ENCODE peak calls at places on chromosomes 1 and 21, in five cellular contexts. R is H1, C is K562, H is GM12878, V is HepG2. Q is an unnamed sample.

GRCh38 chr1:37308571-37308960 is 165.8 kb upstream of the ZC3H12A start:
- DNase-seq in H (no peak), C (peak), R (no peak), V (no peak), Q (no peak)

GRCh38 chr1:234893725-234894630 is 234.7 kb downstream of the TOMM20 start:
- DNase-seq in H (no peak), V (peak), C (peak), R (no peak), Q (no peak)

GRCh38 chr1:208309771-208310170 is 65.6 kb upstream of the PLXNA2 start:
- DNase-seq in C (no peak), H (no peak), R (no peak), V (no peak), Q (no peak)

GRCh38 chr1:150869683-150870082 is 6.7 kb downstream of the ARNT start:
- DNase-seq in R (no peak), C (no peak), V (no peak), H (no peak), Q (no peak)

GRCh38 chr1:230314142-230314470 is 112.0 kb downstream of the PGBD5 start:
- DNase-seq in C (no peak), H (no peak), R (no peak), V (no peak), Q (no peak)

GRCh38 chr21:37281993-37282392 is 14.9 kb upstream of the VPS26C start:
- DNase-seq in R (no peak), H (no peak), C (no peak), V (no peak), Q (no peak)

GRCh38 chr1:50425376-50426107 is 2.3 kb upstream of the DMRTA2 start:
- DNase-seq in R (peak), C (no peak), V (no peak), H (no peak), Q (no peak)

GRCh38 chr21:42760977-42761751 is 107.7 kb downstream of the PDE9A start:
- DNase-seq in C (no peak), V (peak), R (no peak), H (no peak), Q (no peak)

GRCh38 chr1:20871419-20871818 is 84.3 kb upstream of the HP1BP3 start:
- DNase-seq in V (no peak), R (no peak), H (no peak), C (no peak), Q (no peak)

GRCh38 chr1:26724938-26725337 is 29.1 kb downstream of the ARID1A start:
- DNase-seq in C (no peak), V (no peak), H (no peak), R (no peak), Q (no peak)

GRCh38 chr1:78491311-78492071 is 717 bp downstream of the PTGFR start:
- DNase-seq in V (no peak), C (no peak), R (peak), H (no peak), Q (no peak)

GRCh38 chr1:17635811-17636210 is 96.3 kb downstream of the ARHGEF10L start:
- DNase-seq in V (no peak), C (no peak), H (no peak), R (no peak), Q (no peak)

GRCh38 chr1:43651188-43651587 is 1.2 kb downstream of the KDM4A start:
- DNase-seq in V (no peak), R (no peak), H (no peak), C (peak), Q (no peak)

GRCh38 chr1:11132571-11133293 is 33.1 kb upstream of the EXOSC10 start:
- DNase-seq in V (no peak), H (no peak), C (no peak), R (no peak), Q (no peak)

GRCh38 chr1:79792212-79792575 is 785.7 kb upstream of the ADGRL4 start:
- DNase-seq in R (no peak), H (no peak), V (no peak), C (no peak), Q (no peak)

GRCh38 chr1:244276646-244277045 is 175.1 kb downstream of the ADSS2 start:
- DNase-seq in R (no peak), V (no peak), C (no peak), H (no peak), Q (no peak)

GRCh38 chr1:168772428-168772827 is 43.4 kb upstream of the DPT start:
- DNase-seq in H (no peak), V (no peak), C (no peak), R (no peak), Q (no peak)

GRCh38 chr1:167860231-167860923 is 53.6 kb downstream of the ADCY10 start:
- DNase-seq in H (no peak), C (no peak), R (no peak), V (no peak), Q (no peak)

GRCh38 chr21:41703857-41704501 is 62.9 kb downstream of the RIPK4 start:
- DNase-seq in R (no peak), C (no peak), V (no peak), H (no peak), Q (no peak)

GRCh38 chr1:64956733-64957441 is 9.5 kb downstream of the JAK1 start:
- DNase-seq in V (no peak), C (peak), H (peak), R (no peak), Q (no peak)

GRCh38 chr1:10897981-10898728 is 101.7 kb upstream of the CASZ1 start:
- DNase-seq in C (no peak), R (no peak), H (no peak), V (no peak), Q (no peak)

GRCh38 chr1:186531561-186532165 is 70.7 kb upstream of the PDC start:
- DNase-seq in H (no peak), C (no peak), V (no peak), R (no peak), Q (no peak)

GRCh38 chr21:41638201-41638790 is 128.6 kb downstream of the RIPK4 start:
- DNase-seq in V (no peak), C (no peak), R (no peak), H (no peak), Q (no peak)

GRCh38 chr1:66346873-66347272 is 187.1 kb upstream of the SGIP1 start:
- DNase-seq in H (no peak), V (no peak), R (no peak), C (no peak), Q (no peak)

GRCh38 chr1:7338439-7338838 is 432.7 kb upstream of the VAMP3 start:
- DNase-seq in H (no peak), V (no peak), C (no peak), R (no peak), Q (no peak)

GRCh38 chr1:227167276-227167829 is 150.9 kb downstream of the CDC42BPA start:
- DNase-seq in V (no peak), C (no peak), H (no peak), R (no peak), Q (no peak)

GRCh38 chr1:100362821-100363466 is 10.6 kb downstream of the CDC14A start:
- DNase-seq in H (no peak), C (peak), V (no peak), R (no peak), Q (no peak)

GRCh38 chr1:93999806-94000205 is 90.6 kb upstream of the GCLM start:
- DNase-seq in V (no peak), C (no peak), H (no peak), R (no peak), Q (no peak)

GRCh38 chr21:42309753-42310213 is 5.4 kb downstream of the TFF3 start:
- DNase-seq in C (peak), V (no peak), R (peak), H (no peak), Q (peak)

GRCh38 chr1:208775841-208776240 is 531.7 kb upstream of the PLXNA2 start:
- DNase-seq in R (no peak), V (no peak), H (no peak), C (no peak), Q (no peak)

GRCh38 chr1:33378976-33379375 is 51.9 kb downstream of the PHC2 start:
- DNase-seq in C (no peak), R (no peak), H (peak), V (no peak), Q (no peak)
- TF ChIP-seq SP1 in C (no peak), R (no peak), H (no peak), V (no peak), Q (no peak)

GRCh38 chr1:2821373-2821955 is 20.0 kb upstream of the TTC34 start:
- DNase-seq in V (no peak), R (no peak), H (no peak), C (no peak), Q (no peak)

GRCh38 chr1:2823921-2824660 is 22.6 kb upstream of the TTC34 start:
- DNase-seq in R (no peak), H (no peak), V (no peak), C (no peak), Q (no peak)

GRCh38 chr1:2822621-2823145 is 21.2 kb upstream of the TTC34 start:
- DNase-seq in H (no peak), R (no peak), C (no peak), V (no peak), Q (no peak)

GRCh38 chr1:2820731-2821372 is 19.4 kb upstream of the TTC34 start:
- DNase-seq in V (no peak), H (no peak), R (no peak), C (no peak), Q (no peak)

DNA sequence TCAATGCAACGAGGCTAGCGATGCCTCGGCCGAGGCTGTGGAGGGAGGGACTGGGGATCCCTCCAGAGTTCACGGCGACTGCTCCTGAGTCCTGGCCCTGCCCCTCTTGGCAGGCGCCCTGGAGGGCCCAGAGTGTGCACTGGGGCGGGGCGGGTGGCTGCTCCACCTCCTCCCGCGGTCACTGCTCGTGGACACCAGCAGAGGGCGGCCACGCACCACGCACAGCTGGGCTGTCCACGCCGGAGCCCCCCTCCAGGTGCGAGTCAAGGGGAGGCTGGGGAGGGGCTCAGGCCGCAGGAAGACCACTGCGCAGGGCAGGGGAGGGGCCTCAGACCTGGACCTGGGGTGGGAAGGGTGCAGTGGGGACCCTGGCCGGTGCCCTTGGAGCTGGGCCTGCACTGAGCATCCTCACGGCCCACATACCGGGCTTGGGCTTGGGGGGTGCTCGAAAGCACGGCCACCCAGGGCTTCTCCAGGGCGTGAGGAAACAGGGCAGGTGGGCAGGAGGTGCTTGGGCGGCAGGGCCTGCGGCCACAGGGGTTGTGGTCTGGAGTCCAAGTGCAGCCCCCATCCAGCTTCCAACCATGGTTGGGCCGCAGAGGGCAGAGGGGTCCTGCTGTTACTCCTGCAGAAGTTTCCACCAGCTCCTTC is 20.6 kb upstream of the TTC34 start:
- DNase-seq in H (no peak), C (peak), V (no peak), R (peak), Q (no peak)
- TF ChIP-seq SIN3A in H (no peak), C (no peak), V (no peak), R (no peak), Q (no peak)

GRCh38 chr21:33924079-33924765 is 8.6 kb upstream of the ATP5PO start:
- DNase-seq in C (peak), H (peak), V (peak), R (peak), Q (peak)
- TF ChIP-seq SP1 in C (peak), H (no peak), V (no peak), R (no peak), Q (no peak)

GRCh38 chr1:224219011-224219611 is 36.1 kb downstream of the DEGS1 start:
- DNase-seq in H (no peak), V (no peak), C (no peak), R (no peak), Q (no peak)

GRCh38 chr1:224216380-224216779 is 33.3 kb downstream of the DEGS1 start:
- DNase-seq in H (no peak), C (no peak), R (no peak), V (no peak), Q (no peak)

GRCh38 chr1:224223819-224224714 is 41.0 kb downstream of the DEGS1 start:
- DNase-seq in H (no peak), C (no peak), V (no peak), R (no peak), Q (no peak)

GRCh38 chr1:224217655-224218615 is 34.9 kb downstream of the DEGS1 start:
- DNase-seq in H (no peak), V (no peak), C (no peak), R (no peak), Q (no peak)

DNA sequence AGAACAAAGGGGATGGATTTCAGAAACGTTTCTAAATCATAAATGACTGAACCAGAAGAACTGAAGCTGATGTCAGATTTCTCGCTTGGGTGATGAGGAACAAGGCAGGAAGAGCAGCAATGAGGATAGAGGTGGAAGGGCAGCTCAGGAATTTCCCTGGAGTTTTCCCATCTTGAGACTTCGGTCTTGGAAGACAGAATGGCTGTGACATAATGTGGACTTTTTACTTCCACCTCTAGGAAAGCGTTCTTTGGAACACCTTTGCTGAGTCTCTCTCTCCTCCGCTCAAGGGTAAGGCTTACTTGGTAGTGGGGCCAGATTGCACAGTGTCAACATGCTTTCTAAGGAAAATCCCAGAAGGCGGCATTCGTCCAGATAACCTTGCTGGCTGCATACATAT is 36.6 kb downstream of the DEGS1 start:
- DNase-seq in H (no peak), C (no peak), R (no peak), V (no peak), Q (no peak)
- TF ChIP-seq SIN3A in H (no peak), C (no peak), R (no peak), V (no peak), Q (no peak)

DNA sequence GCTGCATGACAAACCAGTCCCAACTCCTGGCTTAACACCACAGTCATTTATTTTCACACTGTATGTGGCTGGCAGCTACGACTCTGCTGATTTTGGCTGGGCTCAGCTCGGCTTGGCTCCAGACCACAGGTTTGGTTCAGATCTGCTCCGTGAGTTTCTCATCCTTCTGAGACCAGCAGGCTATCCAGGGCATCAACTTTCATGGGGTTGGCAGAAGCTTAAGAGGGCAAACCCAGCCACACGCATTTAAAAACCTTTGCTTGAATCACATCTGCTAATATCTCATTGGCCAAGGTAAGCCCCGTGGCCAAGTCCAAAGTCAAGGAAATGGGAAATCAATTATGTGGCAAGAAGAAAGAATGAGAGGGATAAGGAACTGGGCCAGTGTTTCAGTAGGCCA is 574.2 kb downstream of the MATN1 start:
- DNase-seq in R (no peak), V (no peak), C (no peak), H (no peak), Q (no peak)
- TF ChIP-seq SP1 in R (no peak), V (no peak), C (no peak), H (no peak), Q (no peak)

GRCh38 chr1:154727409-154727808 is 119.4 kb upstream of the ADAR start:
- DNase-seq in H (peak), V (no peak), R (no peak), C (no peak), Q (no peak)

GRCh38 chr1:154730986-154731489 is 123.1 kb upstream of the ADAR start:
- DNase-seq in H (no peak), C (no peak), V (no peak), R (no peak), Q (no peak)

GRCh38 chr1:154729598-154729997 is 121.6 kb upstream of the ADAR start:
- DNase-seq in R (no peak), H (no peak), C (no peak), V (no peak), Q (no peak)

GRCh38 chr1:154729031-154729442 is 121.1 kb upstream of the ADAR start:
- DNase-seq in R (no peak), H (no peak), V (peak), C (peak), Q (no peak)

DNA sequence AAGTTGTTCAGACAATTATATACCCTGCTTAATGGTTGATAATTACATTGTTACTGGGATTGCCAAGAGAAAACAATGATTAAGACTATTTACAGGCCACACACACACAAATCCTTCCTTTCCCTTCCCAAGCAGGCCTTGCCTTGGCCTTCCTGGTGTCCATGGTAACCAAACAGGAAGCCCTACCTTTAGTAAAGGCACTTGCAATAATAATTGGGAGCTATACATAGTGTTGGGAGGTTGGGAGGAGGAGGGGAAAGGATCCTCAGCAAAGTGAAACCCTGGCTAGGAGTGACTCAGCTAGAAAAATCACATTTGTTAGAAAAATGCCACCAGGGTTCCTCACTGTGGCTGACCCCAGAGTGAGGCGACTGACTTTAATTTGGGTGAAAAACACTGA is 122.3 kb upstream of the ADAR start:
- DNase-seq in H (no peak), V (no peak), C (no peak), R (no peak), Q (no peak)
- TF ChIP-seq SIN3A in H (no peak), V (no peak), C (no peak), R (no peak), Q (no peak)

GRCh38 chr1:8679411-8679800 is 138.0 kb downstream of the RERE start:
- DNase-seq in H (no peak), R (no peak), V (no peak), C (no peak), Q (no peak)
- TF ChIP-seq SP1 in H (no peak), R (no peak), V (no peak), C (no peak), Q (no peak)

Q was measured in HCT116.